ENCODE peak calls at places on chromosomes 7 and 10, in eight cellular contexts. Q, F, X, Z, C, E, H and R are unnamed samples.

GRCh38 chr7:135434047-135434446 is 75.9 kb downstream of the CNOT4 start:
- DNase-seq in Q (no peak), F (no peak), X (peak; percentile 35), Z (peak; percentile 37), C (no peak), E (no peak), H (no peak), R (no peak)

GRCh38 chr7:149325248-149325647 is 63.3 kb downstream of the ZNF783 start:
- DNase-seq in Q (no peak), F (no peak), X (no peak), Z (no peak), C (no peak), E (no peak), H (no peak), R (no peak)

GRCh38 chr7:138205614-138206150 is 129.4 kb downstream of the AKR1D1 start:
- DNase-seq in Q (no peak), F (no peak), X (no peak), Z (peak; percentile 72), C (no peak), E (no peak), H (no peak), R (no peak)

GRCh38 chr10:97498076-97498840 is at the start of gene MMS19:
- DNase-seq in Q (peak; percentile 97), F (peak; percentile 100), X (peak; percentile 99), Z (peak; percentile 99), C (peak; percentile 100), E (peak; percentile 98), H (peak; percentile 96), R (peak; percentile 91)

GRCh38 chr7:78165454-78165853 is 366.9 kb downstream of the PHTF2 start:
- DNase-seq in Q (no peak), F (peak; percentile 51), X (no peak), Z (no peak), C (no peak), E (no peak), H (no peak), R (no peak)

GRCh38 chr7:39321245-39321644 is 245.0 kb upstream of the YAE1 start:
- DNase-seq in Q (no peak), F (no peak), X (no peak), Z (no peak), C (no peak), E (no peak), H (no peak), R (no peak)

GRCh38 chr10:114538544-114538906 is 119.5 kb downstream of the ABLIM1 start:
- DNase-seq in Q (no peak), F (no peak), X (no peak), Z (no peak), C (no peak), E (no peak), H (no peak), R (no peak)

GRCh38 chr10:85642421-85643170 is 724.0 kb downstream of the GRID1 start:
- DNase-seq in Q (peak; percentile 85), F (peak; percentile 59), X (peak; percentile 79), Z (peak; percentile 43), C (no peak), E (peak; percentile 2), H (no peak), R (peak; percentile 16)

GRCh38 chr7:192035-192649 is at the start of gene FAM20C:
- DNase-seq in Q (peak; percentile 82), F (peak; percentile 84), X (peak; percentile 94), Z (peak; percentile 93), C (peak; percentile 79), E (peak; percentile 92), H (peak; percentile 55), R (peak; percentile 35)

GRCh38 chr7:66657798-66658197 is 29.1 kb downstream of the KCTD7 start:
- DNase-seq in Q (no peak), F (no peak), X (no peak), Z (no peak), C (no peak), E (no peak), H (no peak), R (no peak)

GRCh38 chr7:151060416-151061234 is 1.2 kb downstream of the SLC4A2 start:
- DNase-seq in Q (peak; percentile 36), F (peak; percentile 60), X (peak; percentile 43), Z (peak; percentile 44), C (no peak), E (peak; percentile 27), H (no peak), R (peak; percentile 79)

GRCh38 chr7:56079450-56080185 is 13.1 kb downstream of the PHKG1 start:
- DNase-seq in Q (peak; percentile 71), F (peak; percentile 83), X (peak; percentile 80), Z (peak; percentile 88), C (peak; percentile 62), E (peak; percentile 83), H (no peak), R (no peak)

GRCh38 chr7:1595027-1595426 is 25.2 kb upstream of the PSMG3 start:
- DNase-seq in Q (no peak), F (no peak), X (no peak), Z (no peak), C (no peak), E (no peak), H (no peak), R (no peak)

GRCh38 chr7:1593904-1594421 is 24.1 kb upstream of the PSMG3 start:
- DNase-seq in Q (no peak), F (no peak), X (no peak), Z (no peak), C (no peak), E (no peak), H (no peak), R (no peak)

GRCh38 chr7:1592299-1592842 is 22.5 kb upstream of the PSMG3 start:
- DNase-seq in Q (no peak), F (peak; percentile 38), X (no peak), Z (no peak), C (no peak), E (no peak), H (no peak), R (no peak)

GRCh38 chr7:1591876-1592275 is 22.0 kb upstream of the PSMG3 start:
- DNase-seq in Q (no peak), F (peak; percentile 38), X (no peak), Z (no peak), C (no peak), E (no peak), H (no peak), R (no peak)

DNA sequence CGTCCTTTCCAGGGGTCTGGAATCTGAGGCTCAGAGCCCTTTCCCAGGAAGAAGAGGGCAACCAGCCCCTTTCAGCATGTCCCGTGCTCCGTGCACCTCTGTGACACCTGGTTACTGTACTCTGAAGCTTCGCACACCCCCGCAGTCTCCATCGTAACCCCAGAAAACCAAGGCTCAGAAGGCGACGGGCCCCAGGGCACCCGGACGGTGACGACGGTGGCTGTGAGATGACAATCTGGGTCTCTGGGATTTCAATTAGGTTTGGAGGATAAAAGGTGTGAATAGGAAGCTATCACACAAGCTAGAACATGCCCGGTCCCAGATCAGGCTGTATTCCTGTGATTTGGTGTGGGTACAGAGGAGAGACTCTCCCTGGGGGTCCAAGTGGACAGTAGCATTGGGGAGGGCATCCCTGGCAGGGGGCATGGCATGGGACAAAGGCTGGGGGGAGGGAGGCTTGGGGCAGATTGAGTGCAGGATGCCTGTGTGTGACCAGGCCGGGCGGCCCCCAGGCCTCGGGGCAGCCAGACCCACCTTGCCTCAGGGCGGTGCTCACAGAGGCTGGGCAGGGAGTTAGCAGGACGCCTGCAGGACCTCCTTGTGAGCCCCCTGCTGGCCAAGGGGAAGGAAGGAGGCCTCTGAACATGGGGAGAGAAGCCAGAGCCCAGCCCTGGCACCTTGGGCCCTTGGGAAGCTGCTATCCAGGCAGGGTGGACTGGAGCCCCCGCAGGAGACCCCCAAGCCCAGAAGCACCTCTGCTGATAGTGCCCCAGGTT is 23.4 kb upstream of the PSMG3 start:
- DNase-seq in Q (no peak), F (peak; percentile 61), X (no peak), Z (peak; percentile 9), C (no peak), E (no peak), H (no peak), R (no peak)
- H3K4me3 ChIP-seq in Q (no peak overlapping the region), F (no peak overlapping the region), X (no peak overlapping the region), Z (no peak overlapping the region), C (no peak overlapping the region), E (no peak overlapping the region), H (no peak overlapping the region), R (no peak overlapping the region)

GRCh38 chr7:13989944-13990295 is 454 bp upstream of the ETV1 start:
- DNase-seq in Q (no peak), F (no peak), X (no peak), Z (no peak), C (no peak), E (no peak), H (no peak), R (no peak)

GRCh38 chr7:13987395-13987794 is 2.1 kb downstream of the ETV1 start:
- DNase-seq in Q (peak; percentile 62), F (no peak), X (peak; percentile 44), Z (no peak), C (no peak), E (no peak), H (no peak), R (no peak)

GRCh38 chr7:13988011-13988410 is 1.5 kb downstream of the ETV1 start:
- DNase-seq in Q (peak; percentile 45), F (no peak), X (peak; percentile 64), Z (peak; percentile 82), C (no peak), E (peak; percentile 29), H (no peak), R (no peak)

GRCh38 chr7:13989138-13989943 is at the start of gene ETV1:
- DNase-seq in Q (peak; percentile 74), F (peak; percentile 97), X (peak; percentile 74), Z (peak; percentile 86), C (peak; percentile 51), E (peak; percentile 65), H (no peak), R (no peak)

DNA sequence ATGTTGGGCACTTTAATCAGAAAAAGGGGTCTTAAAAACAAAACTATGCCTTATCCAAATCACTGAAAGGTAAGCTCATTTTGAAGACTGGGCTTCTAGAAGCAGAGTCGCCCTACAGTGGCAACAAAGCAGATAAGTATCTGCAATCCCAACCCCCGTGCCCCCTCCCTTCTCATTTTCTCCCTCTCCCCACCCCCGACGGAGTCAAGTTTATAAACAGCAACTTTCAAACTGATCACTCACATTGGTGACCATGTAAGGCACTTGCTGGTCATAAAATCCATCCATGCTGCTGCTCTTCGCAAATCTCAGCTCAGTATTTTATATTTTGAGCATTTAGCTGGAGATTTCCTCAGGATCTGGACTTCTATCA is 715 bp downstream of the ETV1 start:
- DNase-seq in Q (peak; percentile 60), F (peak; percentile 81), X (peak; percentile 71), Z (peak; percentile 55), C (no peak), E (peak; percentile 43), H (no peak), R (no peak)
- H3K4me3 ChIP-seq in Q (peak overlapping the region; percentile 88), F (peak overlapping the region; percentile 95), X (peak overlapping the region; percentile 77), Z (peak overlapping the region; percentile 87), C (peak overlapping the region; percentile 69), E (peak overlapping the region; percentile 83), H (peak overlapping the region; percentile 81), R (peak overlapping the region; percentile 90)

GRCh38 chr7:92633211-92633906 is 43.2 kb upstream of the FAM133B start:
- DNase-seq in Q (peak; percentile 93), F (no peak), X (peak; percentile 97), Z (peak; percentile 93), C (no peak), E (peak; percentile 83), H (peak; percentile 57), R (peak; percentile 63)
- H3K4me3 ChIP-seq in Q (no peak overlapping the region), F (no peak overlapping the region), X (no peak overlapping the region), Z (no peak overlapping the region), C (no peak overlapping the region), E (peak overlapping the region; percentile 33), H (no peak overlapping the region), R (no peak overlapping the region)

DNA sequence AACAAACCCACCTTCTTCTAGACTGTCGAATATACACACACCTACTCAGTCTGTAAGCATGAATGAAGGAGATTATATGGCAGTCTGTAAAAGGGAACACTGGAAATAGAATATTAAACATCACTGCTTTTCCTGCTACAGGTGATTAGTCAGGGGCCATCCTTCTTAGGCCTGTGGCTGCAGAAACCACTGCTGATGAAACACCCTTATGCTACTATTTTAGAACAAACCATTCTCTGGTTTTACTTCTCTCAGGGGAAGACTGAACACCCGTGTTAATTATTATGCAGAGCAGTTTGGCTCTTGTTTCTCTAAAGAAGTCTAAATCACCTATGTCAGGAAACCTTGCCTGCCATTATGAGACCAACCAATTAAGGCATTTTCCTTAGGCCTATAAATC is 351.1 kb upstream of the KLF6 start:
- DNase-seq in Q (no peak), F (no peak), X (no peak), Z (no peak), C (no peak), E (no peak), H (no peak), R (no peak)
- H3K4me3 ChIP-seq in Q (no peak overlapping the region), F (no peak overlapping the region), X (no peak overlapping the region), Z (no peak overlapping the region), C (no peak overlapping the region), E (no peak overlapping the region), H (no peak overlapping the region), R (no peak overlapping the region)